ENCODE peak calls at places on chromosome 20, in nine cellular contexts. E is HCT116, W is OCI-LY7, P is neural progenitor cell, M is GM23248, K is SK-N-SH, G is PC-3, J is hepatocyte, N is GM23338. U is an unnamed sample. For H3K4me1, the result is how much of the 10 kb centered on the place peaks cover.

GRCh38 chr20:57902478-57902877 is 192.7 kb upstream of the PMEPA1 start:
- DNase-seq in E (no peak), G (peak), J (no peak), N (no peak), K (no peak), M (peak), W (no peak), P (no peak), U (peak)

GRCh38 chr20:49426873-49427272 is 55.6 kb downstream of the KCNB1 start:
- DNase-seq in J (no peak), M (no peak), E (no peak), K (no peak), W (no peak), N (no peak), G (no peak), P (no peak), U (no peak)

GRCh38 chr20:7437311-7437710 is 502.9 kb downstream of the HAO1 start:
- DNase-seq in K (no peak), M (no peak), W (no peak), P (peak), N (no peak), G (peak), E (no peak), J (no peak), U (no peak)

GRCh38 chr20:33551778-33552177 is 61.9 kb downstream of the CBFA2T2 start:
- DNase-seq in M (no peak), N (no peak), E (no peak), J (no peak), P (no peak), K (no peak), W (no peak), G (no peak), U (no peak)

GRCh38 chr20:3753098-3753497 is 14.5 kb downstream of the ADISSP start:
- DNase-seq in G (peak), M (peak), W (peak), J (peak), K (peak), N (peak), P (peak), E (peak), U (no peak)

GRCh38 chr20:59958123-59958522 is at the start of gene CDH26:
- DNase-seq in P (no peak), G (no peak), K (no peak), M (no peak), N (no peak), E (no peak), W (no peak), J (no peak), U (no peak)

GRCh38 chr20:25623225-25623735 is 534 bp downstream of the NANP start:
- DNase-seq in K (peak), M (peak), N (peak), P (peak), W (peak), G (peak), J (peak), E (peak), U (peak)

GRCh38 chr20:219290-220115 is 7.6 kb upstream of the DEFB129 start:
- DNase-seq in J (peak), G (peak), K (peak), P (peak), W (peak), M (peak), E (peak), N (peak), U (no peak)

GRCh38 chr20:37789408-37789807 is 95.6 kb downstream of the CTNNBL1 start:
- DNase-seq in N (no peak), G (no peak), K (no peak), W (peak), P (no peak), M (no peak), E (no peak), J (no peak), U (no peak)

GRCh38 chr20:51447097-51447764 is 95.3 kb downstream of the NFATC2 start:
- DNase-seq in K (no peak), W (no peak), M (peak), P (peak), J (peak), E (peak), N (peak), G (peak), U (no peak)

GRCh38 chr20:40687384-40688128 is 1.5 kb downstream of the MAFB start:
- DNase-seq in G (no peak), J (peak), W (no peak), M (peak), P (peak), E (no peak), N (peak), K (peak), U (no peak)

GRCh38 chr20:18645196-18645745 is 57.4 kb downstream of the DTD1 start:
- DNase-seq in G (no peak), P (no peak), N (peak), E (no peak), W (no peak), M (no peak), J (no peak), K (no peak), U (no peak)

GRCh38 chr20:60117040-60117439 is 158.8 kb downstream of the CDH26 start:
- DNase-seq in E (no peak), M (peak), J (no peak), N (no peak), W (no peak), G (no peak), K (no peak), P (no peak), U (no peak)

GRCh38 chr20:59903631-59904030 is 29.8 kb downstream of the SYCP2 start:
- DNase-seq in P (no peak), W (no peak), E (no peak), M (no peak), K (no peak), G (no peak), J (no peak), N (no peak), U (no peak)

GRCh38 chr20:57568088-57568896 is 7.4 kb downstream of the PCK1 start:
- DNase-seq in E (no peak), J (no peak), G (no peak), W (no peak), P (no peak), M (no peak), K (no peak), N (no peak), U (no peak)

DNA sequence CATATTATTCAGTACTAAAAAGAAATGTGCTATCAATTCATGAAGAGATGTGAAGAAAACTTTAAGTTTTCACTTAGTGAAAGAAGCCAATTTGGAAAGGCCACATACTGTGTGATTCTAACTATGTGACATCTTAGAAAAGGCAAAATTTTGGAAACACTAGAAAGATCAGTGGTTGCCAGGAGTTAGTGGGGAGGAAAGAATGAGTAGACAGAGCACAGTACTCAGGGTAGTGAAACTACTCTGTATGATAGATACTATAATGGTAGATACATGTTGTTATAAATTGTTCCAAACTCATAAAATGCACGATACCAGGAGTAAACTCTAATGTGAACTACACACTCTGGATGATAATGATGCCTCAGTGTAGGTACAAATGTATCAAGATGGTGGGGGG is 14.2 kb downstream of the NCOA3 start:
- DNase-seq in P (no peak), N (no peak), J (no peak), G (no peak), W (no peak), E (no peak), K (no peak), M (no peak), U (no peak)
- H3K27ac ChIP-seq in P (no peak), N (no peak), J (no peak), G (no peak), W (no peak), E (no peak), K (no peak), M (no peak), U (no peak)

GRCh38 chr20:62244644-62245108 is 6.4 kb downstream of the OSBPL2 start:
- DNase-seq in N (no peak), K (no peak), G (no peak), J (no peak), M (no peak), P (no peak), E (no peak), W (no peak), U (no peak)
- H3K4me1 ChIP-seq in N (under half), K (under half), G (under half), J (under half), M (under half), P (under half), E (under half), W (under half), U (under half)

GRCh38 chr20:36613974-36614373 is 8.4 kb downstream of the RAB5IF start:
- DNase-seq in M (no peak), K (no peak), G (peak), E (no peak), P (no peak), W (no peak), J (no peak), N (no peak), U (no peak)
- TF ChIP-seq EZH2phosphoT487 in M (no peak), K (no peak), G (no peak), E (no peak), P (no peak), W (no peak), J (no peak), N (no peak), U (no peak)

DNA sequence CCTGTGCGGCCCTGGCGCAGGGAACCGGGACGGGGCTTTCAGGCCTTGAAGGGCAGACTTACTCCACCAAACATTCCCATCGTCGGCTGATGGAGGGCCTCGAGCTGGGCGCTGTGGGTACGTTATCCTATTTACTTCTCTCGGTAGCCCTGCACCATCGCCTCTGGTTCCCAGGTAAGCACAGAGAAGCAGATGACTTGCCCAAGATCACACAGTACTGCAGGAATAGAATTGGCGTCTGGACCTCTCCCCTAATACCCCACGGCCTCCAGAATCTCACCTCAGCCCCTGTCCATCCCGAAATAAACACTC is 46.4 kb downstream of the PDYN start:
- DNase-seq in P (no peak), E (no peak), N (no peak), K (no peak), G (no peak), M (no peak), J (no peak), W (no peak), U (no peak)
- H3K27ac ChIP-seq in P (no peak), E (no peak), N (peak), K (no peak), G (no peak), M (no peak), J (no peak), W (no peak), U (no peak)

DNA sequence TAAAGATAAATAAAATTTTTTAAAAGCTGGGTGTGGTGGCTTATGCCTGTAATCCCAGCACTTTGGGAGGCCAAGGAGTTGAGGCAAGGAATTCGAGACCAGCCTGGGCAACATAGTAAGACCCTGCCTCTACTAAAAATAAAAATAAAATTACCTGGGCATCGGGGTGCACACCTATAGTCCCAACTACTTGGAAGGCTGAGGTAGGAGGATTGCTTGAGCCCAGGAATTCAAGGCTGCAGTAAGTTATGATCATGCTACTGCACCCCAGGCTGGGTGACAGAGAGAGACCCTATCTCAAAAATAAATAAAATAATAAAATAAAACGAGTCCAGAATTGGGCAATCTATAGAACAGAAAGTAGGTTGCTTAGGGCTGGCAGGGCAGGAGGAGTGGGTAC is 228.7 kb downstream of the BCAS1 start:
- DNase-seq in E (no peak), G (no peak), W (no peak), N (no peak), M (no peak), P (no peak), K (no peak), J (no peak), U (no peak)
- H3K4me1 ChIP-seq in E (under half), G (under half), W (half or more), N (under half), M (under half), P (under half), K (under half), J (under half), U (under half)

GRCh38 chr20:44407402-44408184 is 52.1 kb downstream of the HNF4A start:
- DNase-seq in J (peak), N (no peak), G (peak), E (peak), K (no peak), W (no peak), M (peak), P (no peak), U (no peak)
- TF ChIP-seq EZH2phosphoT487 in J (no peak), N (no peak), G (no peak), E (no peak), K (no peak), W (no peak), M (no peak), P (no peak), U (no peak)